ENCODE peak calls at places on chromosomes 11 and 22, in six cellular contexts. One of them, this sample, is unnamed. For H3K9me3, the result is how much of the 10 kb centered on the place peaks cover.

GRCh38 chr22:22418163-22418549 is 90.4 kb downstream of the ZNF280B start:
- DNase-seq in uterus: no peak
- DNase-seq in A549: no peak
- DNase-seq in heart left ventricle: no peak
- DNase-seq in cardiac muscle cell: no peak
- DNase-seq in sigmoid colon: no peak
- DNase-seq in this sample: no peak

GRCh38 chr11:131932584-131933360 is 562.4 kb downstream of the NTM start:
- DNase-seq in uterus: no peak
- DNase-seq in heart left ventricle: no peak
- DNase-seq in A549: no peak
- DNase-seq in sigmoid colon: no peak
- DNase-seq in cardiac muscle cell: no peak
- DNase-seq in this sample: no peak

GRCh38 chr11:88036701-88037100 is 138.5 kb downstream of the RAB38 start:
- DNase-seq in heart left ventricle: no peak
- DNase-seq in A549: no peak
- DNase-seq in uterus: no peak
- DNase-seq in sigmoid colon: no peak
- DNase-seq in cardiac muscle cell: no peak
- DNase-seq in this sample: no peak

GRCh38 chr11:1771273-1771672 is 7.5 kb upstream of the CTSD start:
- DNase-seq in uterus: no peak
- DNase-seq in cardiac muscle cell: no peak
- DNase-seq in heart left ventricle: no peak
- DNase-seq in A549: no peak
- DNase-seq in sigmoid colon: no peak
- DNase-seq in this sample: no peak

GRCh38 chr11:9529333-9529648 is 44.2 kb upstream of the WEE1 start:
- DNase-seq in A549: no peak
- DNase-seq in sigmoid colon: no peak
- DNase-seq in uterus: peak
- DNase-seq in cardiac muscle cell: peak
- DNase-seq in heart left ventricle: peak
- DNase-seq in this sample: no peak

GRCh38 chr11:128417607-128418324 is 169.6 kb downstream of the ETS1 start:
- DNase-seq in cardiac muscle cell: peak
- DNase-seq in A549: no peak
- DNase-seq in sigmoid colon: no peak
- DNase-seq in uterus: no peak
- DNase-seq in heart left ventricle: no peak
- DNase-seq in this sample: no peak

GRCh38 chr11:66580803-66581202 is 12.1 kb downstream of the CCDC87 start:
- DNase-seq in uterus: no peak
- DNase-seq in heart left ventricle: no peak
- DNase-seq in sigmoid colon: no peak
- DNase-seq in A549: no peak
- DNase-seq in cardiac muscle cell: peak
- DNase-seq in this sample: no peak

GRCh38 chr11:18934195-18934808 is 4.9 kb downstream of the MRGPRX1 start:
- DNase-seq in uterus: no peak
- DNase-seq in cardiac muscle cell: no peak
- DNase-seq in heart left ventricle: no peak
- DNase-seq in A549: no peak
- DNase-seq in sigmoid colon: no peak
- DNase-seq in this sample: no peak

GRCh38 chr11:65083134-65083833 is 556 bp downstream of the CDCA5 start:
- DNase-seq in heart left ventricle: no peak
- DNase-seq in A549: no peak
- DNase-seq in cardiac muscle cell: no peak
- DNase-seq in sigmoid colon: no peak
- DNase-seq in uterus: no peak
- DNase-seq in this sample: no peak

GRCh38 chr11:17810736-17811135 is 76.2 kb downstream of the KCNC1 start:
- DNase-seq in heart left ventricle: no peak
- DNase-seq in sigmoid colon: no peak
- DNase-seq in cardiac muscle cell: peak
- DNase-seq in A549: no peak
- DNase-seq in uterus: no peak
- DNase-seq in this sample: peak

GRCh38 chr22:28246392-28246791 is 327.3 kb upstream of the PITPNB start:
- DNase-seq in sigmoid colon: no peak
- DNase-seq in uterus: no peak
- DNase-seq in cardiac muscle cell: peak
- DNase-seq in A549: no peak
- DNase-seq in heart left ventricle: no peak
- DNase-seq in this sample: no peak

GRCh38 chr11:114586797-114587196 is 8.8 kb downstream of the NXPE4 start:
- DNase-seq in uterus: no peak
- DNase-seq in cardiac muscle cell: peak
- DNase-seq in A549: peak
- DNase-seq in sigmoid colon: no peak
- DNase-seq in heart left ventricle: no peak
- DNase-seq in this sample: no peak

DNA sequence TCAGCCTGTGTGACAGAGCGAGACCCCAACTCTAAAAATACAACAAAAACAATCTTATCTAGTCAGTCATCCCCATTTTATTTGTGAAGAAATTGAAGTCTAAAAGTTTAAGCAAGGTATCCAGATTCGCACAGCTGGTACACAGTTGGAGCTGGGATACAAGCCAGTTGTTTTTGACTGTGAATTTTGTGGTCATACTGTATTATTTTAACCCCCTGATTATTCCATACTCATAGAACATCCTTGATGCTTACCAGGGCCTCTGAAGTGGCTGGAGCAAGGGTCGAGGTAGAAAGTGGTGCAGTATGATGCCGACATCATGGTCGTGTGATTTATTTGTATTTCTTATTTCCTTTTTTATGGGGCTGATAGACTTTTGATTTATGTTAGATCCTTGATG is 50.0 kb downstream of the BID start:
- DNase-seq in cardiac muscle cell: no peak
- DNase-seq in heart left ventricle: no peak
- DNase-seq in A549: no peak
- DNase-seq in sigmoid colon: no peak
- DNase-seq in uterus: no peak
- DNase-seq in this sample: no peak
- H3K27ac ChIP-seq in cardiac muscle cell: peak
- H3K27ac ChIP-seq in heart left ventricle: peak
- H3K27ac ChIP-seq in A549: no peak
- H3K27ac ChIP-seq in sigmoid colon: peak
- H3K27ac ChIP-seq in uterus: no peak
- H3K27ac ChIP-seq in this sample: no peak

GRCh38 chr22:48751539-48752437 is 1075.9 kb downstream of the BRD1 start:
- DNase-seq in cardiac muscle cell: no peak
- DNase-seq in heart left ventricle: no peak
- DNase-seq in sigmoid colon: peak
- DNase-seq in A549: no peak
- DNase-seq in uterus: no peak
- DNase-seq in this sample: no peak

GRCh38 chr22:48752451-48753380 is 1075.0 kb downstream of the BRD1 start:
- DNase-seq in uterus: no peak
- DNase-seq in heart left ventricle: no peak
- DNase-seq in cardiac muscle cell: no peak
- DNase-seq in A549: no peak
- DNase-seq in sigmoid colon: peak
- DNase-seq in this sample: no peak

GRCh38 chr22:48754611-48755331 is 1072.9 kb downstream of the BRD1 start:
- DNase-seq in heart left ventricle: no peak
- DNase-seq in cardiac muscle cell: no peak
- DNase-seq in sigmoid colon: peak
- DNase-seq in A549: no peak
- DNase-seq in uterus: no peak
- DNase-seq in this sample: no peak

GRCh38 chr22:48753752-48754517 is 1073.7 kb downstream of the BRD1 start:
- DNase-seq in cardiac muscle cell: no peak
- DNase-seq in A549: no peak
- DNase-seq in uterus: no peak
- DNase-seq in sigmoid colon: peak
- DNase-seq in heart left ventricle: no peak
- DNase-seq in this sample: no peak

GRCh38 chr22:48753381-48753730 is 1074.3 kb downstream of the BRD1 start:
- DNase-seq in A549: no peak
- DNase-seq in sigmoid colon: peak
- DNase-seq in cardiac muscle cell: no peak
- DNase-seq in heart left ventricle: no peak
- DNase-seq in uterus: no peak
- DNase-seq in this sample: no peak
- H3K9me3 ChIP-seq in A549: under half
- H3K9me3 ChIP-seq in sigmoid colon: under half
- H3K9me3 ChIP-seq in cardiac muscle cell: under half
- H3K9me3 ChIP-seq in heart left ventricle: under half
- H3K9me3 ChIP-seq in uterus: under half
- H3K9me3 ChIP-seq in this sample: under half

GRCh38 chr22:23685205-23685784 is 5.5 kb upstream of the RGL4 start:
- DNase-seq in cardiac muscle cell: peak
- DNase-seq in heart left ventricle: no peak
- DNase-seq in sigmoid colon: no peak
- DNase-seq in uterus: peak
- DNase-seq in A549: no peak
- DNase-seq in this sample: no peak
- TF ChIP-seq CTCF in cardiac muscle cell: no peak
- TF ChIP-seq CTCF in heart left ventricle: no peak
- TF ChIP-seq CTCF in sigmoid colon: no peak
- TF ChIP-seq CTCF in uterus: no peak
- TF ChIP-seq CTCF in A549: no peak
- TF ChIP-seq CTCF in this sample: no peak

GRCh38 chr11:44418438-44418795 is 108.5 kb upstream of the ALX4 start:
- DNase-seq in A549: no peak
- DNase-seq in sigmoid colon: no peak
- DNase-seq in uterus: no peak
- DNase-seq in cardiac muscle cell: no peak
- DNase-seq in heart left ventricle: no peak
- DNase-seq in this sample: no peak
- H3K27ac ChIP-seq in A549: peak
- H3K27ac ChIP-seq in sigmoid colon: no peak
- H3K27ac ChIP-seq in uterus: no peak
- H3K27ac ChIP-seq in cardiac muscle cell: no peak
- H3K27ac ChIP-seq in heart left ventricle: no peak
- H3K27ac ChIP-seq in this sample: no peak

DNA sequence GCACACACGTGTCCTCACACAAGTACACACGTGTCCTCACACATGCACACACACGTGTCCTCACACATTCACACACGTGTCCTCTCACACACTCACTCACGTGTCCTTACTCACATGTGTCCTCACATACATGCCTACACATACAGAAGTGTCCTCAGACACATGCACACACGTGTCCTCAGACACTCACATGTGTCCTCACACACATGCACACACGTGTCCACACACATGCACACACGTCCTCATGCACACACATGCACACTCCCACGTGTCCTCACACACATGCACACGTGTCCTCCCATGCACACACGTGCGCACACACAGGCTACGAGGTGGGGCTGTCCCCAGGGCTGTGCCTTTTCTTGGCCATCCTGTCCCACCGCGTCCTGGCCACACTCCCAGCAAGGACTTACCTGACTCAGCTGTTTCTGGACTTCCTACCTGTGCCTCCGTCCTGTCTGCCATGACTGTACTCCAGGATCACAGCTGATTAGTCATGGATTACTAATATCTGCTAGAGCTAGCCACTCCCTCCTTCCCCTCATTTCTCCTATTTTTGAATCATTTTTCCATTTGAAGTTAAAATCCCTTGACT is 990.2 kb downstream of the BRD1 start:
- DNase-seq in uterus: no peak
- DNase-seq in sigmoid colon: no peak
- DNase-seq in heart left ventricle: no peak
- DNase-seq in A549: no peak
- DNase-seq in cardiac muscle cell: no peak
- DNase-seq in this sample: no peak
- H3K9me3 ChIP-seq in uterus: under half
- H3K9me3 ChIP-seq in sigmoid colon: under half
- H3K9me3 ChIP-seq in heart left ventricle: under half
- H3K9me3 ChIP-seq in A549: under half
- H3K9me3 ChIP-seq in cardiac muscle cell: under half
- H3K9me3 ChIP-seq in this sample: under half

DNA sequence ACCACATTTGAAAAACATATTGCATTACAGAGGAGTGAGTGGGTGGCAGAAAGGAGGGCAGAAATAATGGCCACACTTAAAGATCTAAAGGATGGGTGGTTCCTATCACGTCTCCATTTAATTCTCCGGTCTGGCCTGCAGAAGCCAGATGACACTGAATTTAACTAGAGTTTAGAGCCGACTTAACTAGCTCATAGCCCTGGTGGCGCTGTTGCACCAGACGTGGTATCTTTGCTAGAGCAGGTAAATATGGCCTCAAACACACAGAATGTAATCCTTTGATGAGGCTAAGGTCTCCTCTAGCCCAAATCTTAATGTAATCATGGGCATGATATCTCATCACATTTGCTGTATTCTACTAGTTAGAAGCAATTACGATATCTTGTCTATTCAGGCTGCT is 51.5 kb upstream of the GAL start:
- DNase-seq in sigmoid colon: no peak
- DNase-seq in uterus: no peak
- DNase-seq in A549: peak
- DNase-seq in heart left ventricle: no peak
- DNase-seq in cardiac muscle cell: peak
- DNase-seq in this sample: no peak
- TF ChIP-seq CTCF in sigmoid colon: no peak
- TF ChIP-seq CTCF in uterus: no peak
- TF ChIP-seq CTCF in A549: peak
- TF ChIP-seq CTCF in heart left ventricle: peak
- TF ChIP-seq CTCF in cardiac muscle cell: peak
- TF ChIP-seq CTCF in this sample: no peak